ENCODE peak calls at places on chromosomes 13 and 19, in four cellular contexts. One of them, this sample, is unnamed.

GRCh38 chr13:75307370-75307984 is 174.5 kb downstream of the TBC1D4 start:
- DNase-seq in Peyer's patch: no peak
- DNase-seq in DMS79: no peak
- DNase-seq in CD4-positive, CD25-positive, alpha-beta regulatory T cell: no peak
- DNase-seq in this sample: no peak

GRCh38 chr13:60583196-60583908 is 186.3 kb downstream of the TDRD3 start:
- DNase-seq in Peyer's patch: no peak
- DNase-seq in DMS79: no peak
- DNase-seq in CD4-positive, CD25-positive, alpha-beta regulatory T cell: no peak
- DNase-seq in this sample: no peak

GRCh38 chr13:41075034-41075433 is 13.7 kb downstream of the WBP4 start:
- DNase-seq in Peyer's patch: no peak
- DNase-seq in DMS79: no peak
- DNase-seq in CD4-positive, CD25-positive, alpha-beta regulatory T cell: peak
- DNase-seq in this sample: no peak

GRCh38 chr19:17743874-17744273 is 7.4 kb upstream of the FCHO1 start:
- DNase-seq in Peyer's patch: no peak
- DNase-seq in DMS79: no peak
- DNase-seq in CD4-positive, CD25-positive, alpha-beta regulatory T cell: no peak
- DNase-seq in this sample: no peak

GRCh38 chr19:3135961-3136683 is at the start of gene GNA15:
- DNase-seq in Peyer's patch: no peak
- DNase-seq in DMS79: no peak
- DNase-seq in CD4-positive, CD25-positive, alpha-beta regulatory T cell: no peak
- DNase-seq in this sample: no peak

GRCh38 chr13:21420706-21421105 is 38.4 kb downstream of the ZDHHC20 start:
- DNase-seq in Peyer's patch: no peak
- DNase-seq in DMS79: no peak
- DNase-seq in CD4-positive, CD25-positive, alpha-beta regulatory T cell: no peak
- DNase-seq in this sample: no peak

GRCh38 chr13:53782400-53783030 is 753.9 kb downstream of the OLFM4 start:
- DNase-seq in Peyer's patch: no peak
- DNase-seq in DMS79: peak
- DNase-seq in CD4-positive, CD25-positive, alpha-beta regulatory T cell: no peak
- DNase-seq in this sample: no peak

GRCh38 chr19:6773323-6773931 is 919 bp downstream of the VAV1 start:
- DNase-seq in Peyer's patch: peak
- DNase-seq in DMS79: no peak
- DNase-seq in CD4-positive, CD25-positive, alpha-beta regulatory T cell: peak
- DNase-seq in this sample: no peak

GRCh38 chr19:43620061-43621001 is 902 bp upstream of the ZNF428 start:
- DNase-seq in Peyer's patch: no peak
- DNase-seq in DMS79: no peak
- DNase-seq in CD4-positive, CD25-positive, alpha-beta regulatory T cell: peak
- DNase-seq in this sample: peak